ENCODE peak calls at places on chromosomes 11 and 22, in ten cellular contexts. Q is fibroblast of pulmonary artery, G is WTC11, Y is A549, T is GM12865, J is dorsolateral prefrontal cortex, U is choroid plexus epithelial cell, K is brain microvascular endothelial cell, M is AG09309, S is thyroid gland. C is an unnamed sample.

GRCh38 chr22:41619979-41620645 is 731 bp downstream of the DESI1 start:
- DNase-seq in Q (no peak), G (peak; percentile 54), Y (no peak), T (peak; percentile 53), J (no peak), U (no peak), K (no peak), M (no peak), S (peak; percentile 31), C (no peak)

GRCh38 chr11:95790933-95791247 is 592 bp downstream of the CEP57 start:
- DNase-seq in Q (peak; percentile 71), G (peak; percentile 54), Y (peak; percentile 56), T (peak; percentile 81), J (peak; percentile 52), U (peak; percentile 83), K (peak; percentile 59), M (no peak), S (peak; percentile 89), C (peak; percentile 38)

GRCh38 chr11:117643606-117644300 is 153.3 kb downstream of the DSCAML1 start:
- DNase-seq in Q (no peak), G (no peak), Y (no peak), T (no peak), J (no peak), U (no peak), K (no peak), M (no peak), S (no peak), C (no peak)

GRCh38 chr11:64382586-64382985 is 23.6 kb downstream of the RPS6KA4 start:
- DNase-seq in Q (no peak), G (no peak), Y (no peak), T (no peak), J (no peak), U (no peak), K (no peak), M (no peak), S (no peak), C (no peak)

GRCh38 chr11:86176165-86176884 is 68.2 kb upstream of the EED start:
- DNase-seq in Q (peak; percentile 62), G (no peak), Y (no peak), T (no peak), J (no peak), U (peak; percentile 54), K (peak; percentile 36), M (no peak), S (no peak), C (peak; percentile 48)

GRCh38 chr11:48043111-48043997 is 63.0 kb downstream of the PTPRJ start:
- DNase-seq in Q (no peak), G (no peak), Y (no peak), T (peak; percentile 38), J (no peak), U (no peak), K (no peak), M (no peak), S (no peak), C (no peak)

GRCh38 chr22:48717883-48718817 is 1109.5 kb downstream of the BRD1 start:
- DNase-seq in Q (no peak), G (peak; percentile 7), Y (no peak), T (no peak), J (peak; percentile 35), U (no peak), K (no peak), M (no peak), S (no peak), C (no peak)

GRCh38 chr22:18024276-18024939 is at the start of gene MICAL3:
- DNase-seq in Q (peak; percentile 64), G (peak; percentile 38), Y (peak; percentile 61), T (peak; percentile 69), J (peak; percentile 66), U (peak; percentile 64), K (no peak), M (no peak), S (peak; percentile 69), C (peak; percentile 92)

GRCh38 chr22:36330127-36330526 is 57.6 kb downstream of the MYH9 start:
- DNase-seq in Q (no peak), G (no peak), Y (no peak), T (no peak), J (no peak), U (no peak), K (no peak), M (no peak), S (no peak), C (no peak)

GRCh38 chr11:2273771-2274170 is 3.4 kb upstream of the ASCL2 start:
- DNase-seq in Q (no peak), G (no peak), Y (no peak), T (no peak), J (peak; percentile 17), U (no peak), K (no peak), M (no peak), S (peak; percentile 85), C (no peak)

GRCh38 chr11:95230054-95231034 is 658 bp downstream of the SESN3 start:
- DNase-seq in Q (peak; percentile 12), G (peak; percentile 26), Y (no peak), T (no peak), J (no peak), U (peak; percentile 30), K (peak; percentile 7), M (no peak), S (peak; percentile 33), C (peak; percentile 16)

GRCh38 chr11:47616726-47617416 is 22.7 kb upstream of the C1QTNF4 start:
- DNase-seq in Q (peak; percentile 87), G (peak; percentile 56), Y (peak; percentile 63), T (peak; percentile 53), J (no peak), U (peak; percentile 94), K (peak; percentile 75), M (peak; percentile 61), S (peak; percentile 76), C (no peak)

GRCh38 chr22:44860311-44860710 is 107.9 kb downstream of the ARHGAP8 start:
- DNase-seq in Q (no peak), G (no peak), Y (no peak), T (no peak), J (no peak), U (no peak), K (no peak), M (no peak), S (no peak), C (no peak)

GRCh38 chr22:17779286-17780115 is 5.2 kb upstream of the BID start:
- DNase-seq in Q (no peak), G (no peak), Y (no peak), T (peak; percentile 92), J (no peak), U (no peak), K (no peak), M (no peak), S (no peak), C (peak; percentile 85)

GRCh38 chr11:114040706-114041211 is 18.8 kb upstream of the ZBTB16 start:
- DNase-seq in Q (peak; percentile 76), G (no peak), Y (peak; percentile 36), T (no peak), J (no peak), U (peak; percentile 84), K (no peak), M (peak; percentile 13), S (peak; percentile 53), C (no peak)

GRCh38 chr11:115918579-115918978 is 414.4 kb upstream of the CADM1 start:
- DNase-seq in Q (no peak), G (no peak), Y (no peak), T (peak; percentile 51), J (no peak), U (no peak), K (no peak), M (no peak), S (no peak), C (no peak)

GRCh38 chr11:96943970-96944369 is 554.2 kb downstream of the JRKL start:
- DNase-seq in Q (no peak), G (no peak), Y (no peak), T (no peak), J (no peak), U (no peak), K (no peak), M (no peak), S (no peak), C (no peak)
- TF ChIP-seq CTCF in Q (no peak), G (no peak), Y (no peak), T (no peak), J (no peak), U (no peak), K (no peak), M (no peak), S (no peak), C (no peak)

DNA sequence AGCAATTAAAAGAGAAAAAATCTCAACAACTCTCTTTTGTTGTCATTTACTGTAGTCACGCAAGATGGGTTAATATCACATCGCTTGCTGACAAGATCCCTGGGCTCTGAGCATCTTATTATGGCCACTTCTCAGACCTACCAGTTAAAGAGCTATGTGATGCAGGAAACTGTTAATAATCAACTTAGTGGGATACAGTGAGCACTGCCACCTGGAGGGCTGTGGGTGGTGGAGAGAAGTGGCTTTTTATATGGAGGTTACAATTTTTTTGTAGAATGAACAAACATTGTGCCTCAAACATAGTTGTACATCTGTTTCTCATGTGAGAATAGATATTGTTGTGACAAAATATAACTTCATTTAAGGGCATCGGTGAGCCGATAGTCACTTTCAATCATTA is 181.0 kb downstream of the TENM4 start:
- DNase-seq in Q (peak; percentile 32), G (no peak), Y (peak; percentile 20), T (no peak), J (no peak), U (peak; percentile 47), K (no peak), M (no peak), S (no peak), C (no peak)
- TF ChIP-seq CTCF in Q (peak; percentile 44), G (no peak), Y (peak; percentile 35), T (no peak), J (no peak), U (peak; percentile 64), K (peak; percentile 55), M (no peak), S (no peak), C (no peak)

DNA sequence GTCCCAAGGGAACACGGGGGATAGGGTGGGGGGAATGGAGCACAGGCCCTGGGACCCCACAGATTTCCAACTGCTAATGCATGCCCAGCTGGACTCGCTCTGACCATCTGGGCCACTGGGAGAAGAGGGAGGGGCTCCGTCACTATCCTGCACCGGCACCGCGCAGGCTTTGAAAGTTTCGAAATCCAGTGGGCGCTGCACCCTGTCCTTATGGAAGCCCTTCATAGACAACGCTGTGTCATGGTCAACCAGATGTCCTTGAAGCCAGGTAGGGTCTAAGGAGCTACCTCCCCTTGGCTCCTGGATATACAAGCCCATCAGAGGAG is 30.1 kb downstream of the LRRC10B start:
- DNase-seq in Q (no peak), G (no peak), Y (no peak), T (no peak), J (no peak), U (no peak), K (no peak), M (no peak), S (no peak), C (no peak)
- TF ChIP-seq CTCF in Q (no peak), G (no peak), Y (no peak), T (no peak), J (no peak), U (no peak), K (no peak), M (no peak), S (no peak), C (no peak)

DNA sequence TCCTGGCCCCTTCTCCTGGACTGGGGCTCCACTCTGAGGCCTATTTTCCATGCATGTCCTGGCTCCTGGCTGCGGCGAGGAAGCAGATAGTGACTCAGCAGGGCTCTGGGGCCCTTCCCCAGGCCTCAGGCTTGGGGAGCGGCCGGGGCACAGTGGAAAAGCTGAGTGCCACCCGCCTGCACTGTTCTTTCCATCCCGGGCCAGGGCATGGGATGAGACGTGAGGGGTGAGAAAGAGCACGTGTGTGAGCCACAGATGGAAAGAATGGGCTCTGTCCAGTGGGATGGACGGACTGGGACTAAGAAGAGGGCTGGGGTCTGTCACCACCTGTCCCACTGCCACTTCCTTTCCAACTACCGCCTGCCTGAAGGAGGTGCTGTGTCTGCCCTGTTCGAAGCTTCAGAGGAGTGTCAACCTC is 12.8 kb downstream of the SLC37A2 start:
- DNase-seq in Q (peak; percentile 20), G (no peak), Y (no peak), T (no peak), J (no peak), U (no peak), K (no peak), M (no peak), S (no peak), C (no peak)
- TF ChIP-seq CTCF in Q (no peak), G (no peak), Y (no peak), T (no peak), J (no peak), U (no peak), K (peak; percentile 16), M (no peak), S (no peak), C (no peak)

C was measured in GM20000.